ENCODE peak calls at places on chromosome 14, in nine cellular contexts. One of them, this sample, is unnamed.

GRCh38 chr14:66395300-66395699 is 90.9 kb upstream of the CCDC196 start:
- DNase-seq in neural progenitor cell: no peak
- DNase-seq in GM23248: no peak
- DNase-seq in MM.1S: peak
- DNase-seq in PC-3: peak
- DNase-seq in GM23338: peak
- DNase-seq in OCI-LY7: no peak
- DNase-seq in SK-N-SH: no peak
- DNase-seq in hepatocyte: no peak
- DNase-seq in this sample: no peak

GRCh38 chr14:74538411-74539391 is 45.1 kb downstream of the ISCA2 start:
- DNase-seq in MM.1S: no peak
- DNase-seq in GM23338: no peak
- DNase-seq in hepatocyte: no peak
- DNase-seq in neural progenitor cell: no peak
- DNase-seq in GM23248: no peak
- DNase-seq in SK-N-SH: no peak
- DNase-seq in OCI-LY7: no peak
- DNase-seq in PC-3: no peak
- DNase-seq in this sample: no peak

GRCh38 chr14:61569783-61570182 is 125.5 kb upstream of the HIF1A start:
- DNase-seq in SK-N-SH: no peak
- DNase-seq in OCI-LY7: peak
- DNase-seq in PC-3: peak
- DNase-seq in neural progenitor cell: no peak
- DNase-seq in GM23338: no peak
- DNase-seq in MM.1S: no peak
- DNase-seq in hepatocyte: no peak
- DNase-seq in GM23248: peak
- DNase-seq in this sample: no peak

GRCh38 chr14:37546621-37547447 is 48.2 kb downstream of the FOXA1 start:
- DNase-seq in GM23338: no peak
- DNase-seq in SK-N-SH: no peak
- DNase-seq in hepatocyte: peak
- DNase-seq in neural progenitor cell: no peak
- DNase-seq in MM.1S: no peak
- DNase-seq in PC-3: peak
- DNase-seq in OCI-LY7: no peak
- DNase-seq in GM23248: no peak
- DNase-seq in this sample: no peak

GRCh38 chr14:86087377-86087776 is 557.4 kb downstream of the FLRT2 start:
- DNase-seq in PC-3: no peak
- DNase-seq in OCI-LY7: no peak
- DNase-seq in hepatocyte: no peak
- DNase-seq in GM23338: no peak
- DNase-seq in SK-N-SH: no peak
- DNase-seq in MM.1S: peak
- DNase-seq in neural progenitor cell: no peak
- DNase-seq in GM23248: no peak
- DNase-seq in this sample: no peak

GRCh38 chr14:69204753-69205152 is 13.5 kb downstream of the EXD2 start:
- DNase-seq in OCI-LY7: no peak
- DNase-seq in neural progenitor cell: no peak
- DNase-seq in SK-N-SH: no peak
- DNase-seq in hepatocyte: no peak
- DNase-seq in PC-3: peak
- DNase-seq in GM23248: peak
- DNase-seq in MM.1S: no peak
- DNase-seq in GM23338: no peak
- DNase-seq in this sample: no peak

GRCh38 chr14:67882973-67883372 is 63.4 kb downstream of the RAD51B start:
- DNase-seq in MM.1S: no peak
- DNase-seq in neural progenitor cell: no peak
- DNase-seq in SK-N-SH: no peak
- DNase-seq in OCI-LY7: no peak
- DNase-seq in GM23338: no peak
- DNase-seq in hepatocyte: no peak
- DNase-seq in PC-3: no peak
- DNase-seq in GM23248: no peak
- DNase-seq in this sample: no peak

GRCh38 chr14:50290306-50290705 is 21.7 kb downstream of the L2HGDH start:
- DNase-seq in PC-3: no peak
- DNase-seq in hepatocyte: no peak
- DNase-seq in OCI-LY7: no peak
- DNase-seq in MM.1S: no peak
- DNase-seq in GM23248: no peak
- DNase-seq in neural progenitor cell: no peak
- DNase-seq in GM23338: no peak
- DNase-seq in SK-N-SH: no peak
- DNase-seq in this sample: no peak

GRCh38 chr14:64440494-64440893 is 24.8 kb upstream of the AKAP5 start:
- DNase-seq in OCI-LY7: no peak
- DNase-seq in SK-N-SH: no peak
- DNase-seq in GM23248: peak
- DNase-seq in neural progenitor cell: no peak
- DNase-seq in GM23338: no peak
- DNase-seq in PC-3: no peak
- DNase-seq in MM.1S: no peak
- DNase-seq in hepatocyte: no peak
- DNase-seq in this sample: no peak

GRCh38 chr14:98608071-98609060 is 663.6 kb downstream of the BCL11B start:
- DNase-seq in neural progenitor cell: no peak
- DNase-seq in GM23338: no peak
- DNase-seq in hepatocyte: no peak
- DNase-seq in PC-3: no peak
- DNase-seq in OCI-LY7: no peak
- DNase-seq in GM23248: no peak
- DNase-seq in MM.1S: no peak
- DNase-seq in SK-N-SH: no peak
- DNase-seq in this sample: no peak

GRCh38 chr14:60637490-60638452 is 11.5 kb downstream of the SIX1 start:
- DNase-seq in neural progenitor cell: peak
- DNase-seq in SK-N-SH: peak
- DNase-seq in OCI-LY7: no peak
- DNase-seq in PC-3: peak
- DNase-seq in GM23338: peak
- DNase-seq in GM23248: peak
- DNase-seq in MM.1S: no peak
- DNase-seq in hepatocyte: peak
- DNase-seq in this sample: no peak

GRCh38 chr14:41476526-41476925 is 130.2 kb upstream of the LRFN5 start:
- DNase-seq in GM23248: peak
- DNase-seq in hepatocyte: no peak
- DNase-seq in SK-N-SH: no peak
- DNase-seq in neural progenitor cell: no peak
- DNase-seq in OCI-LY7: no peak
- DNase-seq in MM.1S: no peak
- DNase-seq in GM23338: no peak
- DNase-seq in PC-3: peak
- DNase-seq in this sample: no peak

GRCh38 chr14:51368721-51369163 is 128.7 kb downstream of the TMX1 start:
- DNase-seq in SK-N-SH: no peak
- DNase-seq in PC-3: no peak
- DNase-seq in hepatocyte: peak
- DNase-seq in GM23338: peak
- DNase-seq in OCI-LY7: no peak
- DNase-seq in GM23248: peak
- DNase-seq in MM.1S: no peak
- DNase-seq in neural progenitor cell: no peak
- DNase-seq in this sample: no peak

GRCh38 chr14:81164167-81164774 is 56.5 kb downstream of the GTF2A1 start:
- DNase-seq in SK-N-SH: peak
- DNase-seq in MM.1S: peak
- DNase-seq in OCI-LY7: peak
- DNase-seq in GM23248: peak
- DNase-seq in hepatocyte: peak
- DNase-seq in GM23338: peak
- DNase-seq in neural progenitor cell: peak
- DNase-seq in PC-3: peak
- DNase-seq in this sample: peak

GRCh38 chr14:75469606-75470237 is 41.9 kb downstream of the JDP2 start:
- DNase-seq in MM.1S: no peak
- DNase-seq in PC-3: peak
- DNase-seq in GM23338: no peak
- DNase-seq in hepatocyte: no peak
- DNase-seq in OCI-LY7: no peak
- DNase-seq in SK-N-SH: no peak
- DNase-seq in neural progenitor cell: no peak
- DNase-seq in GM23248: peak
- DNase-seq in this sample: no peak

GRCh38 chr14:103094406-103095209 is at the start of gene EXOC3L4:
- DNase-seq in PC-3: no peak
- DNase-seq in GM23248: no peak
- DNase-seq in SK-N-SH: no peak
- DNase-seq in GM23338: no peak
- DNase-seq in neural progenitor cell: no peak
- DNase-seq in OCI-LY7: no peak
- DNase-seq in MM.1S: no peak
- DNase-seq in hepatocyte: peak
- DNase-seq in this sample: no peak

GRCh38 chr14:25032092-25032784 is 17.7 kb downstream of the STXBP6 start:
- DNase-seq in SK-N-SH: no peak
- DNase-seq in OCI-LY7: peak
- DNase-seq in GM23248: no peak
- DNase-seq in MM.1S: peak
- DNase-seq in neural progenitor cell: no peak
- DNase-seq in hepatocyte: no peak
- DNase-seq in GM23338: peak
- DNase-seq in PC-3: no peak
- DNase-seq in this sample: no peak

GRCh38 chr14:99276482-99276881 is 4.5 kb upstream of the BCL11B start:
- DNase-seq in GM23338: no peak
- DNase-seq in GM23248: no peak
- DNase-seq in OCI-LY7: no peak
- DNase-seq in neural progenitor cell: no peak
- DNase-seq in SK-N-SH: no peak
- DNase-seq in MM.1S: no peak
- DNase-seq in PC-3: no peak
- DNase-seq in hepatocyte: no peak
- DNase-seq in this sample: no peak

GRCh38 chr14:53528114-53528513 is 375.0 kb upstream of the DDHD1 start:
- DNase-seq in MM.1S: no peak
- DNase-seq in GM23338: no peak
- DNase-seq in PC-3: no peak
- DNase-seq in GM23248: peak
- DNase-seq in hepatocyte: no peak
- DNase-seq in SK-N-SH: no peak
- DNase-seq in neural progenitor cell: no peak
- DNase-seq in OCI-LY7: no peak
- DNase-seq in this sample: no peak

GRCh38 chr14:73786942-73787759 is 64.5 kb upstream of the PTGR2 start:
- DNase-seq in hepatocyte: peak
- DNase-seq in neural progenitor cell: peak
- DNase-seq in SK-N-SH: peak
- DNase-seq in PC-3: peak
- DNase-seq in MM.1S: peak
- DNase-seq in GM23338: peak
- DNase-seq in OCI-LY7: peak
- DNase-seq in GM23248: peak
- DNase-seq in this sample: no peak

GRCh38 chr14:74980398-74980745 is 22.3 kb upstream of the EIF2B2 start:
- DNase-seq in PC-3: no peak
- DNase-seq in MM.1S: no peak
- DNase-seq in GM23248: no peak
- DNase-seq in OCI-LY7: no peak
- DNase-seq in GM23338: no peak
- DNase-seq in hepatocyte: no peak
- DNase-seq in neural progenitor cell: no peak
- DNase-seq in SK-N-SH: no peak
- DNase-seq in this sample: no peak

GRCh38 chr14:102293784-102294183 is 11.2 kb downstream of the MOK start:
- DNase-seq in MM.1S: no peak
- DNase-seq in neural progenitor cell: no peak
- DNase-seq in GM23248: peak
- DNase-seq in hepatocyte: no peak
- DNase-seq in GM23338: no peak
- DNase-seq in PC-3: peak
- DNase-seq in OCI-LY7: no peak
- DNase-seq in SK-N-SH: no peak
- DNase-seq in this sample: no peak

GRCh38 chr14:58298880-58299664 is 717 bp downstream of the ARID4A start:
- DNase-seq in neural progenitor cell: peak
- DNase-seq in OCI-LY7: peak
- DNase-seq in SK-N-SH: peak
- DNase-seq in PC-3: no peak
- DNase-seq in MM.1S: peak
- DNase-seq in GM23248: peak
- DNase-seq in hepatocyte: peak
- DNase-seq in GM23338: peak
- DNase-seq in this sample: no peak

GRCh38 chr14:100592972-100593371 is 5.8 kb upstream of the BEGAIN start:
- DNase-seq in GM23248: no peak
- DNase-seq in OCI-LY7: no peak
- DNase-seq in neural progenitor cell: no peak
- DNase-seq in MM.1S: no peak
- DNase-seq in SK-N-SH: peak
- DNase-seq in GM23338: no peak
- DNase-seq in PC-3: no peak
- DNase-seq in hepatocyte: no peak
- DNase-seq in this sample: no peak
- TF ChIP-seq EZH2phosphoT487 in GM23248: no peak
- TF ChIP-seq EZH2phosphoT487 in OCI-LY7: no peak
- TF ChIP-seq EZH2phosphoT487 in neural progenitor cell: no peak
- TF ChIP-seq EZH2phosphoT487 in MM.1S: no peak
- TF ChIP-seq EZH2phosphoT487 in SK-N-SH: no peak
- TF ChIP-seq EZH2phosphoT487 in GM23338: no peak
- TF ChIP-seq EZH2phosphoT487 in PC-3: no peak
- TF ChIP-seq EZH2phosphoT487 in hepatocyte: no peak
- TF ChIP-seq EZH2phosphoT487 in this sample: no peak

GRCh38 chr14:71437870-71438269 is 494.4 kb upstream of the RGS6 start:
- DNase-seq in GM23248: no peak
- DNase-seq in hepatocyte: no peak
- DNase-seq in PC-3: peak
- DNase-seq in neural progenitor cell: no peak
- DNase-seq in SK-N-SH: no peak
- DNase-seq in OCI-LY7: no peak
- DNase-seq in MM.1S: no peak
- DNase-seq in GM23338: no peak
- DNase-seq in this sample: no peak
- TF ChIP-seq EZH2phosphoT487 in GM23248: no peak
- TF ChIP-seq EZH2phosphoT487 in hepatocyte: no peak
- TF ChIP-seq EZH2phosphoT487 in PC-3: no peak
- TF ChIP-seq EZH2phosphoT487 in neural progenitor cell: no peak
- TF ChIP-seq EZH2phosphoT487 in SK-N-SH: no peak
- TF ChIP-seq EZH2phosphoT487 in OCI-LY7: no peak
- TF ChIP-seq EZH2phosphoT487 in MM.1S: no peak
- TF ChIP-seq EZH2phosphoT487 in GM23338: no peak
- TF ChIP-seq EZH2phosphoT487 in this sample: no peak

GRCh38 chr14:104202259-104203070 is 64.1 kb downstream of the KIF26A start:
- DNase-seq in neural progenitor cell: no peak
- DNase-seq in SK-N-SH: peak
- DNase-seq in hepatocyte: no peak
- DNase-seq in GM23338: no peak
- DNase-seq in OCI-LY7: no peak
- DNase-seq in PC-3: no peak
- DNase-seq in GM23248: no peak
- DNase-seq in MM.1S: no peak
- DNase-seq in this sample: no peak
- TF ChIP-seq EZH2phosphoT487 in neural progenitor cell: no peak
- TF ChIP-seq EZH2phosphoT487 in SK-N-SH: no peak
- TF ChIP-seq EZH2phosphoT487 in hepatocyte: no peak
- TF ChIP-seq EZH2phosphoT487 in GM23338: no peak
- TF ChIP-seq EZH2phosphoT487 in OCI-LY7: no peak
- TF ChIP-seq EZH2phosphoT487 in PC-3: no peak
- TF ChIP-seq EZH2phosphoT487 in GM23248: no peak
- TF ChIP-seq EZH2phosphoT487 in MM.1S: no peak
- TF ChIP-seq EZH2phosphoT487 in this sample: no peak

GRCh38 chr14:76564471-76565119 is 188.7 kb downstream of the ESRRB start:
- DNase-seq in GM23248: no peak
- DNase-seq in MM.1S: no peak
- DNase-seq in neural progenitor cell: peak
- DNase-seq in hepatocyte: no peak
- DNase-seq in PC-3: no peak
- DNase-seq in GM23338: peak
- DNase-seq in SK-N-SH: no peak
- DNase-seq in OCI-LY7: peak
- DNase-seq in this sample: peak
- TF ChIP-seq EZH2phosphoT487 in GM23248: no peak
- TF ChIP-seq EZH2phosphoT487 in MM.1S: no peak
- TF ChIP-seq EZH2phosphoT487 in neural progenitor cell: no peak
- TF ChIP-seq EZH2phosphoT487 in hepatocyte: no peak
- TF ChIP-seq EZH2phosphoT487 in PC-3: no peak
- TF ChIP-seq EZH2phosphoT487 in GM23338: no peak
- TF ChIP-seq EZH2phosphoT487 in SK-N-SH: no peak
- TF ChIP-seq EZH2phosphoT487 in OCI-LY7: no peak
- TF ChIP-seq EZH2phosphoT487 in this sample: no peak